ENCODE peak calls at places on chromosomes 2 and 18, in six cellular contexts. One of them, this sample, is unnamed.

GRCh38 chr2:177598321-177598922 is 205.8 kb downstream of the AGPS start:
- DNase-seq in H9: no peak
- DNase-seq in H1: no peak
- DNase-seq in mesenchymal stem cell: peak; percentile 13
- DNase-seq in trophoblast cell: no peak
- DNase-seq in IMR-90: peak; percentile 23
- DNase-seq in this sample: no peak

GRCh38 chr2:119290859-119291587 is 67.4 kb downstream of the STEAP3 start:
- DNase-seq in mesenchymal stem cell: peak; percentile 59
- DNase-seq in IMR-90: peak; percentile 61
- DNase-seq in H9: peak; percentile 94
- DNase-seq in trophoblast cell: peak; percentile 89
- DNase-seq in H1: peak; percentile 66
- DNase-seq in this sample: peak; percentile 74

GRCh38 chr2:158969162-158969716 is 799 bp downstream of the TANC1 start:
- DNase-seq in H1: no peak
- DNase-seq in H9: no peak
- DNase-seq in trophoblast cell: no peak
- DNase-seq in IMR-90: no peak
- DNase-seq in mesenchymal stem cell: no peak
- DNase-seq in this sample: peak; percentile 11

GRCh38 chr2:79437416-79438281 is 75.2 kb upstream of the CTNNA2 start:
- DNase-seq in H9: no peak
- DNase-seq in H1: no peak
- DNase-seq in trophoblast cell: no peak
- DNase-seq in IMR-90: no peak
- DNase-seq in mesenchymal stem cell: no peak
- DNase-seq in this sample: peak; percentile 49

GRCh38 chr18:8661754-8662573 is 43.4 kb upstream of the MTCL1 start:
- DNase-seq in H1: peak; percentile 56
- DNase-seq in mesenchymal stem cell: peak; percentile 48
- DNase-seq in trophoblast cell: no peak
- DNase-seq in H9: peak; percentile 92
- DNase-seq in IMR-90: peak; percentile 28
- DNase-seq in this sample: peak; percentile 56

GRCh38 chr2:212843409-212844199 is 305.0 kb upstream of the ERBB4 start:
- DNase-seq in trophoblast cell: no peak
- DNase-seq in H1: no peak
- DNase-seq in H9: no peak
- DNase-seq in mesenchymal stem cell: peak; percentile 72
- DNase-seq in IMR-90: peak; percentile 91
- DNase-seq in this sample: no peak

GRCh38 chr2:26847663-26848335 is at the start of gene DPYSL5:
- DNase-seq in H1: peak; percentile 65
- DNase-seq in trophoblast cell: no peak
- DNase-seq in IMR-90: no peak
- DNase-seq in mesenchymal stem cell: no peak
- DNase-seq in H9: peak; percentile 92
- DNase-seq in this sample: peak; percentile 97

GRCh38 chr2:159362816-159363251 is 76.3 kb upstream of the WDSUB1 start:
- DNase-seq in H1: no peak
- DNase-seq in mesenchymal stem cell: peak; percentile 69
- DNase-seq in IMR-90: peak; percentile 61
- DNase-seq in trophoblast cell: peak; percentile 19
- DNase-seq in H9: no peak
- DNase-seq in this sample: no peak

GRCh38 chr2:161265874-161266273 is 42.4 kb upstream of the PSMD14 start:
- DNase-seq in IMR-90: no peak
- DNase-seq in mesenchymal stem cell: no peak
- DNase-seq in trophoblast cell: no peak
- DNase-seq in H9: no peak
- DNase-seq in H1: no peak
- DNase-seq in this sample: no peak

GRCh38 chr2:110748489-110748867 is 16.1 kb downstream of the ACOXL start:
- DNase-seq in H9: no peak
- DNase-seq in H1: no peak
- DNase-seq in trophoblast cell: no peak
- DNase-seq in mesenchymal stem cell: no peak
- DNase-seq in IMR-90: peak; percentile 11
- DNase-seq in this sample: no peak

DNA sequence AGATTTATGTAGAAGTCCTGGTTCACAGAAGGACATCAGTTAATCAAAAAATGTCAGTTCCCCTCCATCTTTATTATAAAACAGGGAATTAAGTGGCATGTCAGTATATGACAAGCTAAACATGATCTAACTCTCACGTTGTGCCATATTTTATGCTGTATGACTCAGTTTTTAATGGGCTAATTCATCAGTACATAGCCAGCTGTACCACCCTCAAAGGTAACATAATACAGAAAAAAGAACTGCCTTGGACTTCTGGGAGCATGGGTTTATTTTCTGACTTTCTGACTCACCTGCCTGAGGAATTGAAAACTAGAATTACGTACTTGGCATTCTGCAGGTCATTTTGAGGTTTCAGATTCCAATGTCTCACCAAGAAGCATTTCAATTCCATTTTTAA is 135.7 kb downstream of the CMPK2 start:
- DNase-seq in IMR-90: no peak
- DNase-seq in H1: no peak
- DNase-seq in trophoblast cell: peak; percentile 29
- DNase-seq in H9: no peak
- DNase-seq in mesenchymal stem cell: no peak
- DNase-seq in this sample: no peak
- H3K14ac ChIP-seq in IMR-90: no peak overlapping the region
- H3K14ac ChIP-seq in H1: no peak overlapping the region
- H3K14ac ChIP-seq in trophoblast cell: no peak overlapping the region
- H3K14ac ChIP-seq in H9: no peak overlapping the region
- H3K14ac ChIP-seq in mesenchymal stem cell: no peak overlapping the region
- H3K14ac ChIP-seq in this sample: no peak overlapping the region

GRCh38 chr2:201916565-201916964 is 110.2 kb downstream of the CDK15 start:
- DNase-seq in H1: no peak
- DNase-seq in trophoblast cell: no peak
- DNase-seq in IMR-90: no peak
- DNase-seq in mesenchymal stem cell: no peak
- DNase-seq in H9: no peak
- DNase-seq in this sample: no peak
- H3K14ac ChIP-seq in H1: no peak overlapping the region
- H3K14ac ChIP-seq in trophoblast cell: no peak overlapping the region
- H3K14ac ChIP-seq in IMR-90: no peak overlapping the region
- H3K14ac ChIP-seq in mesenchymal stem cell: no peak overlapping the region
- H3K14ac ChIP-seq in H9: no peak overlapping the region
- H3K14ac ChIP-seq in this sample: no peak overlapping the region

GRCh38 chr18:10234912-10235439 is 219.5 kb upstream of the APCDD1 start:
- DNase-seq in IMR-90: peak; percentile 85
- DNase-seq in mesenchymal stem cell: peak; percentile 84
- DNase-seq in H9: no peak
- DNase-seq in trophoblast cell: no peak
- DNase-seq in H1: no peak
- DNase-seq in this sample: no peak
- H3K14ac ChIP-seq in IMR-90: peak overlapping the region; percentile 8
- H3K14ac ChIP-seq in mesenchymal stem cell: no peak overlapping the region
- H3K14ac ChIP-seq in H9: no peak overlapping the region
- H3K14ac ChIP-seq in trophoblast cell: no peak overlapping the region
- H3K14ac ChIP-seq in H1: no peak overlapping the region
- H3K14ac ChIP-seq in this sample: no peak overlapping the region

GRCh38 chr2:241736111-241736510 is 1.7 kb downstream of the D2HGDH start:
- DNase-seq in IMR-90: no peak
- DNase-seq in H1: no peak
- DNase-seq in mesenchymal stem cell: no peak
- DNase-seq in trophoblast cell: no peak
- DNase-seq in H9: no peak
- DNase-seq in this sample: no peak

GRCh38 chr2:241738040-241738686 is 3.7 kb downstream of the D2HGDH start:
- DNase-seq in trophoblast cell: no peak
- DNase-seq in mesenchymal stem cell: no peak
- DNase-seq in H1: no peak
- DNase-seq in H9: no peak
- DNase-seq in IMR-90: no peak
- DNase-seq in this sample: no peak

GRCh38 chr2:241734208-241734466 is 293 bp upstream of the D2HGDH start:
- DNase-seq in H9: no peak
- DNase-seq in H1: no peak
- DNase-seq in IMR-90: no peak
- DNase-seq in trophoblast cell: no peak
- DNase-seq in mesenchymal stem cell: no peak
- DNase-seq in this sample: no peak

GRCh38 chr2:241733391-241734207 is 831 bp upstream of the D2HGDH start:
- DNase-seq in H1: no peak
- DNase-seq in H9: no peak
- DNase-seq in mesenchymal stem cell: no peak
- DNase-seq in trophoblast cell: peak; percentile 99
- DNase-seq in IMR-90: no peak
- DNase-seq in this sample: peak; percentile 11

DNA sequence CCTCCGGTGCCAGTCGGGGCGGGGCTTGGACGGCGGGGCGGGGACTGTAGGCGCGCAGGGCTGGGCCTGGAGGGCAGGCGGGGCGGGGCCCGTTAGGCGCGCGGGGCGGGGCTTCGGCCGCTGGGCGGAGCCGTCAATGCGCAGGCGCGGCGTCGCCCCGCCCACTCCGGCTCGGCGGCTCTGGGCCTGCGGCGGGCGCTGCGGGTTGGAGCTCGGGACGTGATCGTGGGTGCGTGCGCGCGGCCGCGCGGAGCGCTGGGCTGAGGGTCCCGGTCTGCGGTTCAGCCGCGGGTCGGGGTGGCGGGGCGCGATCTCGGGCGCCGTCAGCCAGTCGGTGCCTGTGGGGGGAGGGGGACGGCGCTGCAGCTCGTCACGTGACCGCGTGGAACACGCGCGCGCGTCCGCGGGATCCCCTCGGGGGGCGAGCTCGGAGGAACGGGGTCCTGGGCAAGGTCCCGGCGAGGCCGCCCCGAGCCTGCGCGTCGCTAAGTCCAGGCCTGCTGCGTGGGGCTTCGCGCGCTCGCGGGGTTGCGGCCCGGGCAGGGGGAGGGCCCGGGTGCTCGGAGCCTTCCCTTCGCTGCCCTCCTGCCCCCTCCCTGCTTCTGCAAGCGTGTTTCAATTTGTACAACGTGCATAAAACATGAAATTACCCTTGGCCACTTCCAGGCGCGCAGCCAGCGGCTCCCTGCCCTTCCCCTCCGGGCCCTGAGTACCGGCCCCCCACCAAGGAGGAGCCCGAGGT is at the start of gene D2HGDH:
- DNase-seq in mesenchymal stem cell: peak; percentile 81
- DNase-seq in H9: peak; percentile 94
- DNase-seq in IMR-90: peak; percentile 67
- DNase-seq in H1: peak; percentile 50
- DNase-seq in trophoblast cell: peak; percentile 96
- DNase-seq in this sample: peak; percentile 82
- H3K14ac ChIP-seq in mesenchymal stem cell: peak within 1 kb of the TSS; percentile 45
- H3K14ac ChIP-seq in H9: peak within 1 kb of the TSS; percentile 32
- H3K14ac ChIP-seq in IMR-90: peak within 1 kb of the TSS; percentile 16
- H3K14ac ChIP-seq in H1: no peak within 1 kb of the TSS
- H3K14ac ChIP-seq in trophoblast cell: peak within 1 kb of the TSS; percentile 99
- H3K14ac ChIP-seq in this sample: peak within 1 kb of the TSS; percentile 96

DNA sequence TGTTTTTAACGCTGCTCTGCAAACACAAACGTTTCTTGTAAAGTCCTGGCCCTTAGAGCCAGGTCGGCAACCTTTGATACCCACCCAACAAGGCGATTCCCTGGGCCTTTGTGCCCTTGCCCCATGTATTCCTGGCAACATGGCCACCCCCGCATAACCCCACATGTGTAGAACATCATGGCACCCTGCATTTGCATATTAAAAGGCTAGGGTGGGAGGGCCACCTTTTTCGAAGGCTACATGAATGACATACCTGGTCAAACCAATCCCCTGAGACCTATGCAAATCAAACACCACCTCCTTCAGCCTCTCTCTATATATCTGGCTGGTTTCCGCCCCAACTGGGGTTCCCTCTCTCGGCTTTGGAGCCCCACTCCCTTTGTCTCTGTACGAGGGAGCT is 105.2 kb downstream of the MYO5B start:
- DNase-seq in IMR-90: no peak
- DNase-seq in H9: peak; percentile 32
- DNase-seq in H1: no peak
- DNase-seq in mesenchymal stem cell: no peak
- DNase-seq in trophoblast cell: no peak
- DNase-seq in this sample: no peak
- H3K14ac ChIP-seq in IMR-90: no peak overlapping the region
- H3K14ac ChIP-seq in H9: no peak overlapping the region
- H3K14ac ChIP-seq in H1: no peak overlapping the region
- H3K14ac ChIP-seq in mesenchymal stem cell: no peak overlapping the region
- H3K14ac ChIP-seq in trophoblast cell: no peak overlapping the region
- H3K14ac ChIP-seq in this sample: no peak overlapping the region

GRCh38 chr2:23745726-23746105 is 181.2 kb downstream of the ATAD2B start:
- DNase-seq in IMR-90: peak; percentile 49
- DNase-seq in mesenchymal stem cell: peak; percentile 44
- DNase-seq in H1: no peak
- DNase-seq in trophoblast cell: no peak
- DNase-seq in H9: no peak
- DNase-seq in this sample: no peak
- H3K14ac ChIP-seq in IMR-90: no peak overlapping the region
- H3K14ac ChIP-seq in mesenchymal stem cell: no peak overlapping the region
- H3K14ac ChIP-seq in H1: no peak overlapping the region
- H3K14ac ChIP-seq in trophoblast cell: no peak overlapping the region
- H3K14ac ChIP-seq in H9: no peak overlapping the region
- H3K14ac ChIP-seq in this sample: no peak overlapping the region

This sample was measured in neuronal stem cell.